ENCODE peak calls at places on chromosomes 13 and 19, in four cellular contexts. X is stomach, Q is pancreas, M is fibroblast of villous mesenchyme. C is an unnamed sample.

GRCh38 chr19:1252221-1252817 is 3.9 kb downstream of the MIDN start:
- DNase-seq in X (peak), Q (no peak), M (peak), C (peak)

GRCh38 chr13:51801631-51802099 is 2.3 kb downstream of the DHRS12 start:
- DNase-seq in X (peak), Q (peak), M (no peak), C (no peak)

GRCh38 chr19:1171755-1172352 is 2.2 kb downstream of the SBNO2 start:
- DNase-seq in X (peak), Q (peak), M (no peak), C (peak)

GRCh38 chr19:53808710-53809125 is 15.4 kb downstream of the NLRP12 start:
- DNase-seq in X (no peak), Q (no peak), M (peak), C (peak)

GRCh38 chr13:109254271-109254670 is 532.1 kb downstream of the IRS2 start:
- DNase-seq in X (no peak), Q (no peak), M (no peak), C (no peak)

GRCh38 chr13:98570929-98571372 is 6.0 kb downstream of the STK24 start:
- DNase-seq in X (peak), Q (no peak), M (peak), C (peak)

GRCh38 chr19:15250635-15250993 is 18.4 kb upstream of the EPHX3 start:
- DNase-seq in X (no peak), Q (no peak), M (no peak), C (no peak)

GRCh38 chr19:35899547-35900214 is 659 bp downstream of the NFKBID start:
- DNase-seq in X (peak), Q (peak), M (peak), C (peak)

GRCh38 chr19:44617481-44617880 is 4.1 kb downstream of the IGSF23 start:
- DNase-seq in X (no peak), Q (no peak), M (no peak), C (no peak)

GRCh38 chr19:47848871-47849473 is 10.1 kb upstream of the TPRX2 start:
- DNase-seq in X (no peak), Q (no peak), M (peak), C (peak)

DNA sequence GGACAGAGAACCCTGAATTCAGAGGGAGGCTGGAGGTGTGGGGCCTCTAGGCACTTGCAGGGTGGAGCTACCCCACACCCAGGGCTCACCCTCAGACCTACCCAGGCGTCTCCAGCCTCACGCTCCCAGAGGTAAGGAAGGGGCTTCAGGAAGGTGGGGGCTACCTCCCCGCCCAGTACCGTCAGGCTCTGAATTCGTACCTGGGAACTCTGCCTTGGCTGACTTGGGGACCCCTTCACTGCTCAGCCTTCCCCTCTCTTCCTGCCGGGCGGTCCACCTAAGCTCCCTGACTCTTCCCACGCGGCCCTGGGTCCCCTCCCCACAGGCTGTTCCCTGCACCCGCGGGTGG is 28.5 kb upstream of the PARP4 start:
- DNase-seq in X (no peak), Q (no peak), M (no peak), C (no peak)
- H3K4me3 ChIP-seq in X (peak), Q (peak), M (peak), C (peak)

GRCh38 chr19:58304255-58304654 is 922 bp upstream of the ERVK3-1 start:
- DNase-seq in X (no peak), Q (no peak), M (no peak), C (no peak)

GRCh38 chr19:58307736-58308135 is 2.6 kb downstream of the ERVK3-1 start:
- DNase-seq in X (no peak), Q (no peak), M (no peak), C (no peak)

GRCh38 chr19:58304748-58305064 is 471 bp upstream of the ERVK3-1 start:
- DNase-seq in X (no peak), Q (no peak), M (no peak), C (no peak)

GRCh38 chr19:58305932-58306323 is 751 bp downstream of the ERVK3-1 start:
- DNase-seq in X (no peak), Q (no peak), M (peak), C (peak)

GRCh38 chr19:58305065-58305931 is at the start of gene ERVK3-1:
- DNase-seq in X (peak), Q (peak), M (peak), C (peak)
- TF ChIP-seq CTCF in X (peak), Q (no peak), M (no peak), C (no peak)

DNA sequence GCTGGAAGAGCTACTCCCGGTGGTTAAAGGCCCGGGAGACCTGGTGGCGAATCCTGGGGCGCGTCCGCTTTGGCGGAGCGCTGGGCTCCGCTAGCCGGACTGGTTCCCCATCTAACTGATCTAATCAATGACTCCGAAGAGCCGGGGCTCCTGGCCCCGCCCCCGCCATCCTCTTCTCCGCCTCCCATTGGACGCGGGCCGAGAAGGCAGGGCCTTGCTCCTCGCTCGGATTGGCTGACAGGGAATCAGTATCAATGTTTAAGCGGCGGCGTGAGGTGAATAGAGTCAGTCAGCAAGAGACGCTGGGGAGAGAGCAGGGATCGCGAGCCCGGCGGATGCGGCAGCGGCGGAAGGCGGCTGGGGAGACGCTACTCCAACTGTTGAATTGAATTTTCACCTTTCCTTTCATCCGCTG is 1.7 kb upstream of the PCDH17 start:
- DNase-seq in X (peak), Q (peak), M (peak), C (peak)
- H3K4me3 ChIP-seq in X (peak), Q (peak), M (peak), C (peak)

GRCh38 chr19:33954686-33955085 is 158.0 kb downstream of the KCTD15 start:
- DNase-seq in X (no peak), Q (no peak), M (no peak), C (no peak)

GRCh38 chr19:33950141-33950805 is 153.6 kb downstream of the KCTD15 start:
- DNase-seq in X (no peak), Q (no peak), M (no peak), C (no peak)

GRCh38 chr19:33956941-33957340 is 160.3 kb downstream of the KCTD15 start:
- DNase-seq in X (no peak), Q (no peak), M (no peak), C (no peak)

GRCh38 chr19:33953023-33953422 is 156.4 kb downstream of the KCTD15 start:
- DNase-seq in X (no peak), Q (no peak), M (no peak), C (peak)

GRCh38 chr19:33953592-33953991 is 156.9 kb downstream of the KCTD15 start:
- DNase-seq in X (no peak), Q (no peak), M (no peak), C (peak)
- TF ChIP-seq CTCF in X (no peak), Q (no peak), M (no peak), C (peak)

DNA sequence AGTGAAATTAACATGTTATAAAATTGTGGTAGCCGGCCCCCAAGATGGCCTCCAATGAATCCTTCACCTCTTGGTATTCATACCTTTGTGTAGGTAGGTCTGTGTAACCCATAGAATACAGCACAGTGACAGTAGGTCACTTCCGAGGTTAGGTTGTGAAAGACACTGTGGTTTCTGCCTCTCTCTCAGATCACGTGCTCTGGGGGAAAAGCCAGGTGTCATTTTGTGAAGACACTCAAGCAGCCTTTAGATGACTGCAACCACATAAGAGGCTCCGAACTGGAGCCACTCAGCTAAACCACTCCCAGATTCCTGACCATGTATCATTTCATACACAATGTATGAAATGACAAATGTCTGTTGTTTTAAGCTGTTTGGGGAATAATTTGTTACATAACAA is 9.8 kb upstream of the USPL1 start:
- DNase-seq in X (peak), Q (no peak), M (no peak), C (no peak)
- H3K4me3 ChIP-seq in X (no peak), Q (no peak), M (no peak), C (no peak)

GRCh38 chr13:56198350-56198749 is 942.4 kb upstream of the PRR20A start:
- DNase-seq in X (no peak), Q (no peak), M (no peak), C (no peak)
- TF ChIP-seq CTCF in X (no peak), Q (no peak), M (no peak), C (no peak)

DNA sequence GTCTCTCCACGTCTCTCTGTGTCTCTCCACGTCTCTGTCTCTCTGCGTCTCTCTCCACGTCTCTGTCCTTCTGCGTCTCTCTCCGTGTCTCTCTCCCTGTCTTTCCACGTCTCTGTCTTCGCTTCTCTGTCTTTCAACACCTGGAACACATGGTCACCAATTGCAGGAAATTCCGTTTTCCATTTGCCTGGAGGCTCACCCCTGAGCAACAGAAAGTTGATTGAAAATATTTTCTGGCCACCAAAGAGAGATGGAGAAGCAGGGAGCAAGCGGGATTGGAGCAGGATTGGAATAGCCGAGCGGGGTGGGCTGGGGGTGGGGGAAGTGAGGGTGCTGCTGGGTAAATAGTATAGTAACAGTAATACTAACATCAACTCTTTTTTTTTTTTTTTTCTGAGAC is 1.7 kb downstream of the KANK2 start:
- DNase-seq in X (no peak), Q (no peak), M (no peak), C (no peak)
- H3K4me3 ChIP-seq in X (peak), Q (no peak), M (peak), C (peak)

DNA sequence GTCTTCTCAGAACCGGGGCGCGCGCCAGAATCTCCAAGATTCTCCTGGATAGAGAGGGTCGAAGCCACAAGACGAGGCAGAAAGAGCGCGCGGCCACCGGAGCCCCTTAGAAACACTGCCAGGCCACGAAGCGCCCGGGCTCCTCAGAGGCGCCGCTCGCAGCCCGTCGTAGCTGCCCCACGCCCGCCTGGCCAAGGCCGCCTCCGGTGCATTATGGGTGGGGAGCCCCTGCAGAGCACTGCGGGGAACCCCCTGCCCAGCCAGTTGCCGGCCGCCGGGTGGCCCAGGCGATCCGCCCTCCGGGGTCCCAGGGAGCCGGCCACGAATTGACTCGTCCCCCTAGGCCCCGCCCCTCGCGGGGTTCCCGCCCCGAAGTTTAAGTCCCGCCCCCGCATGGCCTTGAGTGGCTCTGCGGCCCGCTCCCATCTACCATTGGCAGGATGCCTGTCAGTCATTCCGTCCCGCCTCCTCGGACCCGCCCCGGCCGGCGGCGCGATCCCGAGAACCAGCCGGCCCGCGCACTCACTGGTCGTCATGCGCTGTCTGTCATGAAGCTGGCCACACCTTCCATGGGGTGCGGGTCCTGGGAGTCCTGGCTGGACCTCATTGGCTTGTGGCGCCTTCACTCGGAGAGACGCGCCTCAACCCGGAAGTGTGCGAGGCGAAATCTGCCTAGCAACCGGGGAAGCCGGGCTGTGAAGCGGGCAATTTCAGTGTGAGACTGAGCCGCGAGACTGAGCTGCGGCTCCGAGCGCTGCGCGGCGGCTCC is 20.2 kb upstream of the GATAD2A start:
- DNase-seq in X (peak), Q (peak), M (peak), C (peak)
- TF ChIP-seq CTCF in X (no peak), Q (no peak), M (peak), C (peak)

C was measured in choroid plexus epithelial cell.